ENCODE peak calls at places on chromosomes 5 and 9, in seven cellular contexts. H is HS-5, O is germinal center, J is NCI-H460, L is NCI-H1092, A is neural progenitor cell, Q is HuH-7.5. M is an unnamed sample.

GRCh38 chr5:10330511-10331105 is 22.9 kb upstream of the MARCHF6 start:
- DNase-seq in H (no peak), O (no peak), J (no peak), L (no peak), A (no peak), Q (no peak), M (no peak)

GRCh38 chr5:134465856-134466240 is 54.2 kb upstream of the CDKN2AIPNL start:
- DNase-seq in H (peak; percentile 56), O (peak; percentile 78), J (peak; percentile 86), L (no peak), A (peak; percentile 88), Q (peak; percentile 79), M (peak; percentile 18)

GRCh38 chr5:139951296-139951924 is 91.7 kb downstream of the NRG2 start:
- DNase-seq in H (no peak), O (no peak), J (no peak), L (no peak), A (no peak), Q (no peak), M (no peak)

GRCh38 chr5:164187780-164188179 is 682.4 kb downstream of the MAT2B start:
- DNase-seq in H (no peak), O (no peak), J (no peak), L (no peak), A (no peak), Q (no peak), M (no peak)

GRCh38 chr9:136549010-136549980 is 3.4 kb upstream of the NOTCH1 start:
- DNase-seq in H (no peak), O (no peak), J (no peak), L (no peak), A (no peak), Q (no peak), M (no peak)

GRCh38 chr9:71929223-71929622 is 17.8 kb downstream of the C9orf85 start:
- DNase-seq in H (peak; percentile 57), O (no peak), J (no peak), L (no peak), A (no peak), Q (no peak), M (no peak)

GRCh38 chr5:169561883-169562282 is 21.7 kb upstream of the SPDL1 start:
- DNase-seq in H (no peak), O (no peak), J (no peak), L (no peak), A (no peak), Q (no peak), M (no peak)

GRCh38 chr9:122031806-122032205 is 61.3 kb downstream of the TTLL11 start:
- DNase-seq in H (no peak), O (no peak), J (no peak), L (no peak), A (no peak), Q (no peak), M (no peak)

GRCh38 chr9:93697352-93698139 is 121.2 kb downstream of the PHF2 start:
- DNase-seq in H (no peak), O (no peak), J (no peak), L (peak; percentile 93), A (no peak), Q (no peak), M (no peak)

GRCh38 chr9:72586388-72587160 is 65.2 kb downstream of the TMC1 start:
- DNase-seq in H (peak; percentile 76), O (no peak), J (peak; percentile 44), L (no peak), A (no peak), Q (no peak), M (no peak)

GRCh38 chr9:95336281-95336680 is 18.8 kb upstream of the FANCC start:
- DNase-seq in H (no peak), O (no peak), J (peak; percentile 24), L (no peak), A (no peak), Q (no peak), M (no peak)

GRCh38 chr9:130289711-130290241 is 24.2 kb downstream of the HMCN2 start:
- DNase-seq in H (no peak), O (no peak), J (no peak), L (no peak), A (no peak), Q (no peak), M (no peak)

GRCh38 chr9:96449522-96449843 is 486 bp upstream of the HABP4 start:
- DNase-seq in H (no peak), O (no peak), J (no peak), L (no peak), A (peak; percentile 79), Q (no peak), M (no peak)

GRCh38 chr9:116387934-116388714 is 234.5 kb downstream of the PAPPA start:
- DNase-seq in H (no peak), O (no peak), J (no peak), L (no peak), A (no peak), Q (no peak), M (no peak)

GRCh38 chr9:114178076-114178475 is 22.7 kb downstream of the COL27A1 start:
- DNase-seq in H (no peak), O (no peak), J (no peak), L (no peak), A (no peak), Q (no peak), M (no peak)

GRCh38 chr5:72241346-72242003 is 78.6 kb downstream of the MRPS27 start:
- DNase-seq in H (no peak), O (no peak), J (no peak), L (peak; percentile 20), A (peak; percentile 71), Q (no peak), M (no peak)

GRCh38 chr5:64635056-64635686 is 55.1 kb upstream of the SHISAL2B start:
- DNase-seq in H (no peak), O (peak; percentile 20), J (peak; percentile 31), L (no peak), A (peak; percentile 27), Q (no peak), M (no peak)

GRCh38 chr9:131370638-131371037 is 23.2 kb upstream of the PRRC2B start:
- DNase-seq in H (no peak), O (no peak), J (no peak), L (no peak), A (no peak), Q (no peak), M (no peak)

GRCh38 chr9:125522328-125522725 is 184.7 kb downstream of the MAPKAP1 start:
- DNase-seq in H (peak; percentile 60), O (no peak), J (no peak), L (no peak), A (no peak), Q (no peak), M (no peak)

GRCh38 chr9:123225374-123225813 is 43.0 kb downstream of the STRBP start:
- DNase-seq in H (peak; percentile 54), O (peak; percentile 67), J (peak; percentile 27), L (peak; percentile 1), A (peak; percentile 70), Q (peak; percentile 42), M (peak; percentile 5)

GRCh38 chr9:98743329-98743728 is 34.6 kb upstream of the GABBR2 start:
- DNase-seq in H (no peak), O (no peak), J (no peak), L (no peak), A (no peak), Q (no peak), M (no peak)

GRCh38 chr5:23523998-23524397 is 16.6 kb downstream of the PRDM9 start:
- DNase-seq in H (no peak), O (no peak), J (no peak), L (no peak), A (no peak), Q (no peak), M (no peak)

GRCh38 chr9:133979921-133980863 is 11.9 kb downstream of the VAV2 start:
- DNase-seq in H (no peak), O (no peak), J (no peak), L (no peak), A (no peak), Q (no peak), M (no peak)

GRCh38 chr5:169433221-169433651 is 132.3 kb upstream of the SLIT3 start:
- DNase-seq in H (no peak), O (no peak), J (no peak), L (no peak), A (no peak), Q (no peak), M (no peak)

GRCh38 chr5:180138976-180139730 is 67.6 kb upstream of the RNF130 start:
- DNase-seq in H (no peak), O (no peak), J (no peak), L (no peak), A (no peak), Q (no peak), M (no peak)

GRCh38 chr9:94743035-94743954 is 16.8 kb downstream of the AOPEP start:
- DNase-seq in H (no peak), O (no peak), J (no peak), L (no peak), A (no peak), Q (no peak), M (no peak)

GRCh38 chr5:154405078-154405792 is 40.6 kb upstream of the SAP30L start:
- DNase-seq in H (peak; percentile 31), O (peak; percentile 85), J (peak; percentile 66), L (peak; percentile 41), A (peak; percentile 92), Q (peak; percentile 89), M (peak; percentile 61)

GRCh38 chr9:86487222-86487841 is 133.1 kb upstream of the TUT7 start:
- DNase-seq in H (peak; percentile 41), O (peak; percentile 7), J (peak; percentile 44), L (peak; percentile 52), A (peak; percentile 71), Q (peak; percentile 13), M (peak; percentile 67)

GRCh38 chr5:147455321-147455720 is 54.5 kb downstream of the DPYSL3 start:
- DNase-seq in H (no peak), O (no peak), J (no peak), L (no peak), A (peak; percentile 61), Q (no peak), M (no peak)

GRCh38 chr5:178126556-178126955 is 4.3 kb upstream of the RMND5B start:
- DNase-seq in H (no peak), O (no peak), J (no peak), L (no peak), A (peak; percentile 82), Q (no peak), M (no peak)

GRCh38 chr5:1564182-1564748 is 40.5 kb upstream of the LPCAT1 start:
- DNase-seq in H (no peak), O (no peak), J (no peak), L (no peak), A (no peak), Q (no peak), M (no peak)

GRCh38 chr5:53038196-53038847 is 49.2 kb downstream of the ITGA2 start:
- DNase-seq in H (no peak), O (no peak), J (no peak), L (no peak), A (no peak), Q (no peak), M (no peak)

GRCh38 chr9:78236511-78236950 is 656 bp downstream of the CEP78 start:
- DNase-seq in H (no peak), O (peak; percentile 23), J (no peak), L (no peak), A (peak; percentile 37), Q (peak; percentile 40), M (no peak)

GRCh38 chr5:171806976-171807823 is 21.6 kb downstream of the SMIM23 start:
- DNase-seq in H (no peak), O (no peak), J (no peak), L (no peak), A (peak; percentile 11), Q (no peak), M (peak; percentile 42)

GRCh38 chr9:123349691-123350480 is 6.1 kb upstream of the CRB2 start:
- DNase-seq in H (peak; percentile 15), O (peak; percentile 85), J (peak; percentile 67), L (peak; percentile 51), A (peak; percentile 86), Q (peak; percentile 93), M (no peak)

M was measured in NCI-H1105.